ENCODE peak calls at places on chromosomes 13 and 19, in six cellular contexts. W is HepG2, E is ascending aorta, K is uterus, A is heart right ventricle, L is heart left ventricle. M is an unnamed sample.

GRCh38 chr13:72403396-72404010 is 323.9 kb downstream of the MZT1 start:
- DNase-seq in W (no peak), E (no peak), K (no peak), A (no peak), L (no peak), M (no peak)

GRCh38 chr13:105090244-105090643 is 1445.2 kb downstream of the EFNB2 start:
- DNase-seq in W (no peak), E (no peak), K (no peak), A (no peak), L (no peak), M (no peak)

GRCh38 chr13:113601166-113602070 is 16.9 kb downstream of the TFDP1 start:
- DNase-seq in W (no peak), E (no peak), K (no peak), A (no peak), L (no peak), M (no peak)

GRCh38 chr19:54648129-54648528 is 14.7 kb upstream of the LILRB4 start:
- DNase-seq in W (no peak), E (no peak), K (no peak), A (no peak), L (no peak), M (no peak)

GRCh38 chr19:48900477-48901452 is 653 bp downstream of the NUCB1 start:
- DNase-seq in W (peak; percentile 29), E (no peak), K (no peak), A (no peak), L (no peak), M (peak; percentile 62)

GRCh38 chr13:32585625-32586021 is 629 bp upstream of the PDS5B start:
- DNase-seq in W (no peak), E (no peak), K (peak; percentile 28), A (no peak), L (peak; percentile 18), M (peak; percentile 22)

GRCh38 chr13:113208424-113209335 is at the start of gene PCID2:
- DNase-seq in W (peak; percentile 82), E (peak; percentile 60), K (peak; percentile 81), A (peak; percentile 87), L (peak; percentile 90), M (peak; percentile 92)

GRCh38 chr19:48698046-48698445 is 2.3 kb downstream of the FUT2 start:
- DNase-seq in W (no peak), E (no peak), K (no peak), A (no peak), L (no peak), M (peak; percentile 85)

GRCh38 chr13:30337061-30337601 is 29.8 kb upstream of the KATNAL1 start:
- DNase-seq in W (no peak), E (no peak), K (no peak), A (no peak), L (no peak), M (no peak)

GRCh38 chr13:96991072-96991471 is 3.2 kb downstream of the OXGR1 start:
- DNase-seq in W (no peak), E (no peak), K (no peak), A (no peak), L (no peak), M (no peak)

GRCh38 chr13:77379508-77379907 is 52.6 kb upstream of the MYCBP2 start:
- DNase-seq in W (no peak), E (no peak), K (no peak), A (no peak), L (no peak), M (no peak)

GRCh38 chr13:98537306-98537705 is 39.6 kb downstream of the STK24 start:
- DNase-seq in W (no peak), E (no peak), K (no peak), A (no peak), L (no peak), M (no peak)
- H3K4me1 ChIP-seq in W (peaks cover 73% of the 10 kb centered on the region), E (no peaks in the 10 kb centered on the region), K (peaks cover 11% of the 10 kb centered on the region), A (peaks cover 38% of the 10 kb centered on the region), L (peaks cover 45% of the 10 kb centered on the region), M (peaks cover 24% of the 10 kb centered on the region)

GRCh38 chr13:112068531-112069062 is 1.6 kb downstream of the SOX1 start:
- DNase-seq in W (no peak), E (no peak), K (no peak), A (no peak), L (no peak), M (no peak)
- H3K27me3 ChIP-seq in W (peaks cover 25% of the 10 kb centered on the region), E (peaks cover 10% of the 10 kb centered on the region), K (peaks cover 65% of the 10 kb centered on the region), A (peaks cover 73% of the 10 kb centered on the region), L (peaks cover 86% of the 10 kb centered on the region), M (peaks cover 100% of the 10 kb centered on the region)

GRCh38 chr13:80276371-80277289 is 64.3 kb downstream of the SPRY2 start:
- DNase-seq in W (peak; percentile 15), E (no peak), K (no peak), A (peak; percentile 38), L (no peak), M (peak; percentile 33)
- TF ChIP-seq CTCF in W (no peak), E (no peak), K (no peak), A (no peak), L (no peak), M (no peak)

GRCh38 chr19:16154557-16154956 is 11.1 kb downstream of the HSH2D start:
- DNase-seq in W (no peak), E (no peak), K (no peak), A (no peak), L (no peak), M (no peak)
- H3K4me1 ChIP-seq in W (no peaks in the 10 kb centered on the region), E (no peaks in the 10 kb centered on the region), K (no peaks in the 10 kb centered on the region), A (no peaks in the 10 kb centered on the region), L (no peaks in the 10 kb centered on the region), M (no peaks in the 10 kb centered on the region)

GRCh38 chr13:109804654-109805053 is 18.3 kb upstream of the IRS2 start:
- DNase-seq in W (no peak), E (no peak), K (no peak), A (no peak), L (no peak), M (no peak)
- H3K27me3 ChIP-seq in W (no peaks in the 10 kb centered on the region), E (no peaks in the 10 kb centered on the region), K (no peaks in the 10 kb centered on the region), A (no peaks in the 10 kb centered on the region), L (no peaks in the 10 kb centered on the region), M (no peaks in the 10 kb centered on the region)

M was measured in cardiac muscle cell.